ENCODE peak calls at places on chromosomes 3 and 15, in four cellular contexts. One of them, this sample, is unnamed.

GRCh38 chr15:77474310-77474986 is 53.8 kb downstream of the HMG20A start:
- DNase-seq in brain microvascular endothelial cell: no peak
- DNase-seq in GM10248: no peak
- DNase-seq in activated T-helper 9 cell treated with anti-CD3 and anti-CD28 coated beads, Interleukin-2, amount 50 U/mL, for 16 hours: no peak
- DNase-seq in this sample: no peak

GRCh38 chr15:68550498-68551295 is 28.1 kb upstream of the CORO2B start:
- DNase-seq in GM10248: peak
- DNase-seq in brain microvascular endothelial cell: peak
- DNase-seq in activated T-helper 9 cell treated with anti-CD3 and anti-CD28 coated beads, Interleukin-2, amount 50 U/mL, for 16 hours: peak
- DNase-seq in this sample: peak

GRCh38 chr15:70308011-70308761 is 210.5 kb upstream of the TLE3 start:
- DNase-seq in GM10248: peak
- DNase-seq in brain microvascular endothelial cell: no peak
- DNase-seq in activated T-helper 9 cell treated with anti-CD3 and anti-CD28 coated beads, Interleukin-2, amount 50 U/mL, for 16 hours: no peak
- DNase-seq in this sample: no peak

GRCh38 chr3:10286596-10287295 is 6.0 kb downstream of the GHRL start:
- DNase-seq in GM10248: peak
- DNase-seq in brain microvascular endothelial cell: peak
- DNase-seq in activated T-helper 9 cell treated with anti-CD3 and anti-CD28 coated beads, Interleukin-2, amount 50 U/mL, for 16 hours: no peak
- DNase-seq in this sample: peak

GRCh38 chr3:106124818-106125217 is 256.0 kb upstream of the CBLB start:
- DNase-seq in GM10248: no peak
- DNase-seq in brain microvascular endothelial cell: no peak
- DNase-seq in activated T-helper 9 cell treated with anti-CD3 and anti-CD28 coated beads, Interleukin-2, amount 50 U/mL, for 16 hours: no peak
- DNase-seq in this sample: no peak

GRCh38 chr3:19632099-19633074 is 301.6 kb downstream of the EFHB start:
- DNase-seq in activated T-helper 9 cell treated with anti-CD3 and anti-CD28 coated beads, Interleukin-2, amount 50 U/mL, for 16 hours: no peak
- DNase-seq in GM10248: no peak
- DNase-seq in brain microvascular endothelial cell: no peak
- DNase-seq in this sample: no peak

GRCh38 chr3:182786564-182787196 is 6.6 kb upstream of the ATP11B start:
- DNase-seq in brain microvascular endothelial cell: no peak
- DNase-seq in activated T-helper 9 cell treated with anti-CD3 and anti-CD28 coated beads, Interleukin-2, amount 50 U/mL, for 16 hours: no peak
- DNase-seq in GM10248: no peak
- DNase-seq in this sample: no peak

GRCh38 chr3:46959169-46959515 is 17.4 kb downstream of the CCDC12 start:
- DNase-seq in activated T-helper 9 cell treated with anti-CD3 and anti-CD28 coated beads, Interleukin-2, amount 50 U/mL, for 16 hours: no peak
- DNase-seq in brain microvascular endothelial cell: no peak
- DNase-seq in GM10248: no peak
- DNase-seq in this sample: no peak

GRCh38 chr3:172980849-172981248 is 160.2 kb downstream of the SPATA16 start:
- DNase-seq in GM10248: no peak
- DNase-seq in brain microvascular endothelial cell: no peak
- DNase-seq in activated T-helper 9 cell treated with anti-CD3 and anti-CD28 coated beads, Interleukin-2, amount 50 U/mL, for 16 hours: no peak
- DNase-seq in this sample: peak

GRCh38 chr15:55389276-55389631 is 18.9 kb downstream of the CCPG1 start:
- DNase-seq in activated T-helper 9 cell treated with anti-CD3 and anti-CD28 coated beads, Interleukin-2, amount 50 U/mL, for 16 hours: no peak
- DNase-seq in brain microvascular endothelial cell: peak
- DNase-seq in GM10248: no peak
- DNase-seq in this sample: peak